ENCODE peak calls at places on chromosomes 4 and X, in four cellular contexts. L, Z, I and D are unnamed samples.

GRCh38 chr4:71188197-71188625 is 150.6 kb upstream of the SLC4A4 start:
- DNase-seq in L (no peak), Z (peak; percentile 30), I (no peak), D (no peak)

GRCh38 chr4:110175634-110176033 is 22.8 kb downstream of the ELOVL6 start:
- DNase-seq in L (no peak), Z (no peak), I (no peak), D (no peak)

GRCh38 chr4:7734651-7735260 is 204.9 kb downstream of the AFAP1 start:
- DNase-seq in L (no peak), Z (no peak), I (no peak), D (no peak)

GRCh38 chrX:14963447-14964236 is 90.4 kb downstream of the MOSPD2 start:
- DNase-seq in L (no peak), Z (peak; percentile 3), I (peak; percentile 34), D (peak; percentile 53)

GRCh38 chr4:98977557-98977956 is 18.0 kb upstream of the METAP1 start:
- DNase-seq in L (no peak), Z (no peak), I (no peak), D (no peak)

GRCh38 chr4:1209821-1210220 is 37.4 kb upstream of the SPON2 start:
- DNase-seq in L (no peak), Z (peak; percentile 81), I (no peak), D (no peak)

GRCh38 chrX:18026171-18026570 is 165.1 kb upstream of the RAI2 start:
- DNase-seq in L (no peak), Z (no peak), I (no peak), D (no peak)

GRCh38 chrX:116241001-116241400 is 70.5 kb downstream of the AGTR2 start:
- DNase-seq in L (no peak), Z (no peak), I (no peak), D (no peak)

GRCh38 chr4:123832173-123833026 is 435.8 kb downstream of the SPRY1 start:
- DNase-seq in L (no peak), Z (peak; percentile 12), I (peak; percentile 71), D (peak; percentile 99)

GRCh38 chrX:49919617-49920016 is 2.8 kb upstream of the CLCN5 start:
- DNase-seq in L (no peak), Z (peak; percentile 63), I (peak; percentile 4), D (no peak)

GRCh38 chr4:104211657-104212056 is 283.0 kb downstream of the CXXC4 start:
- DNase-seq in L (no peak), Z (no peak), I (no peak), D (no peak)

GRCh38 chrX:71910526-71911022 is at the start of gene NHSL2:
- DNase-seq in L (no peak), Z (peak; percentile 73), I (peak; percentile 45), D (no peak)

GRCh38 chr4:19187104-19187503 is 1064.6 kb upstream of the SLIT2 start:
- DNase-seq in L (no peak), Z (no peak), I (no peak), D (no peak)

GRCh38 chr4:32169841-32170240 is 1449.7 kb downstream of the PCDH7 start:
- DNase-seq in L (no peak), Z (no peak), I (no peak), D (no peak)

GRCh38 chr4:71368906-71369305 is 30.1 kb downstream of the SLC4A4 start:
- DNase-seq in L (no peak), Z (no peak), I (no peak), D (no peak)

GRCh38 chrX:148416142-148416541 is 84.3 kb upstream of the AFF2 start:
- DNase-seq in L (no peak), Z (no peak), I (no peak), D (no peak)

GRCh38 chr4:122152699-122153328 is 683 bp downstream of the BLTP1 start:
- DNase-seq in L (no peak), Z (peak; percentile 67), I (peak; percentile 22), D (no peak)

GRCh38 chr4:10098770-10099139 is 17.8 kb downstream of the WDR1 start:
- DNase-seq in L (no peak), Z (no peak), I (peak; percentile 44), D (no peak)

GRCh38 chr4:94960703-94961102 is 202.9 kb downstream of the BMPR1B start:
- DNase-seq in L (no peak), Z (no peak), I (no peak), D (no peak)

GRCh38 chrX:68695206-68695845 is 47.9 kb downstream of the STARD8 start:
- DNase-seq in L (no peak), Z (no peak), I (no peak), D (no peak)

GRCh38 chr4:113951263-113951662 is 28.2 kb downstream of the ARSJ start:
- DNase-seq in L (no peak), Z (no peak), I (no peak), D (no peak)

GRCh38 chrX:73963682-73964081 is 340.3 kb upstream of the ZCCHC13 start:
- DNase-seq in L (no peak), Z (no peak), I (no peak), D (no peak)

GRCh38 chr4:189285377-189285776 is 655.3 kb upstream of the FRG1 start:
- DNase-seq in L (no peak), Z (no peak), I (no peak), D (no peak)

GRCh38 chr4:184281231-184282139 is 63.8 kb upstream of the ENPP6 start:
- DNase-seq in L (no peak), Z (no peak), I (no peak), D (no peak)

GRCh38 chr4:5878359-5878758 is 14.5 kb downstream of the CRMP1 start:
- DNase-seq in L (no peak), Z (no peak), I (no peak), D (no peak)

GRCh38 chr4:125961626-125962025 is 646.9 kb downstream of the FAT4 start:
- DNase-seq in L (no peak), Z (no peak), I (no peak), D (no peak)

GRCh38 chr4:41122775-41123174 is 91.6 kb downstream of the APBB2 start:
- DNase-seq in L (no peak), Z (peak; percentile 54), I (no peak), D (no peak)

GRCh38 chr4:181418491-181418890 is 824.7 kb upstream of the TENM3 start:
- DNase-seq in L (no peak), Z (no peak), I (no peak), D (no peak)

GRCh38 chr4:172596206-172596605 is 572.4 kb upstream of the GALNT7 start:
- DNase-seq in L (no peak), Z (peak; percentile 37), I (no peak), D (no peak)

GRCh38 chr4:146521543-146522097 is at the start of gene SLC10A7:
- DNase-seq in L (no peak), Z (peak; percentile 89), I (peak; percentile 82), D (peak; percentile 23)

GRCh38 chr4:125262079-125262478 is 52.7 kb upstream of the FAT4 start:
- DNase-seq in L (no peak), Z (no peak), I (no peak), D (no peak)

GRCh38 chrX:49762175-49762704 is 66.5 kb upstream of the PAGE1 start:
- DNase-seq in L (no peak), Z (no peak), I (no peak), D (no peak)

GRCh38 chr4:168483786-168484185 is 3.5 kb upstream of the DDX60L start:
- DNase-seq in L (no peak), Z (no peak), I (no peak), D (peak; percentile 66)

GRCh38 chr4:67394771-67395310 is 150.5 kb downstream of the CENPC start:
- DNase-seq in L (no peak), Z (no peak), I (no peak), D (no peak)

GRCh38 chr4:41038304-41038703 is 176.0 kb downstream of the APBB2 start:
- DNase-seq in L (no peak), Z (no peak), I (no peak), D (no peak)

GRCh38 chr4:170667814-170668213 is 578.1 kb upstream of the AADAT start:
- DNase-seq in L (no peak), Z (no peak), I (no peak), D (no peak)

GRCh38 chr4:42501624-42502401 is 104.5 kb downstream of the SHISA3 start:
- DNase-seq in L (no peak), Z (peak; percentile 51), I (no peak), D (no peak)

GRCh38 chr4:139635966-139636365 is 29.7 kb upstream of the MGST2 start:
- DNase-seq in L (no peak), Z (no peak), I (no peak), D (no peak)